ENCODE peak calls at places on chromosome 4, in ten cellular contexts. U, K, B, S, G, V, I, Z, J and T are unnamed samples.

GRCh38 chr4:75512336-75513211 is 1.6 kb downstream of the RCHY1 start:
- DNase-seq in U (no peak), K (peak), B (no peak), S (no peak), G (no peak), V (no peak), I (peak), Z (no peak), J (peak), T (no peak)

GRCh38 chr4:71864380-71864779 is 80.5 kb upstream of the GC start:
- DNase-seq in U (no peak), K (no peak), B (no peak), S (no peak), G (no peak), V (no peak), I (no peak), Z (no peak), J (no peak), T (no peak)

GRCh38 chr4:154465085-154465484 is 26.5 kb downstream of the DCHS2 start:
- DNase-seq in U (no peak), K (peak), B (no peak), S (no peak), G (no peak), V (no peak), I (peak), Z (no peak), J (peak), T (no peak)

GRCh38 chr4:172514011-172514410 is 654.6 kb upstream of the GALNT7 start:
- DNase-seq in U (no peak), K (no peak), B (no peak), S (no peak), G (no peak), V (no peak), I (no peak), Z (no peak), J (peak), T (no peak)

GRCh38 chr4:25817059-25817681 is 45.6 kb downstream of the SEL1L3 start:
- DNase-seq in U (no peak), K (peak), B (no peak), S (peak), G (no peak), V (no peak), I (peak), Z (no peak), J (peak), T (no peak)

GRCh38 chr4:56681158-56681848 is at the start of gene HOPX:
- DNase-seq in U (no peak), K (peak), B (no peak), S (peak), G (no peak), V (no peak), I (no peak), Z (no peak), J (peak), T (no peak)

GRCh38 chr4:174036111-174036510 is 247.4 kb downstream of the FBXO8 start:
- DNase-seq in U (no peak), K (no peak), B (no peak), S (no peak), G (no peak), V (no peak), I (no peak), Z (peak), J (no peak), T (no peak)

GRCh38 chr4:37847311-37847710 is 20.8 kb downstream of the PGM2 start:
- DNase-seq in U (no peak), K (no peak), B (no peak), S (no peak), G (no peak), V (no peak), I (no peak), Z (no peak), J (no peak), T (no peak)

GRCh38 chr4:14667624-14668295 is 334.5 kb upstream of the CPEB2 start:
- DNase-seq in U (no peak), K (peak), B (no peak), S (no peak), G (no peak), V (no peak), I (no peak), Z (no peak), J (peak), T (no peak)

GRCh38 chr4:128831526-128832252 is 22.2 kb downstream of the JADE1 start:
- DNase-seq in U (no peak), K (no peak), B (no peak), S (no peak), G (peak), V (no peak), I (peak), Z (no peak), J (no peak), T (no peak)

GRCh38 chr4:101418055-101418454 is 70.7 kb upstream of the PPP3CA start:
- DNase-seq in U (no peak), K (no peak), B (no peak), S (no peak), G (no peak), V (no peak), I (peak), Z (no peak), J (no peak), T (no peak)

GRCh38 chr4:182245041-182245440 is 1.8 kb downstream of the TENM3 start:
- DNase-seq in U (no peak), K (no peak), B (no peak), S (no peak), G (no peak), V (no peak), I (no peak), Z (no peak), J (no peak), T (no peak)

GRCh38 chr4:109303141-109303499 is 662 bp upstream of the COL25A1 start:
- DNase-seq in U (no peak), K (peak), B (no peak), S (no peak), G (no peak), V (no peak), I (no peak), Z (peak), J (no peak), T (no peak)

GRCh38 chr4:157128395-157128794 is 52.4 kb downstream of the GLRB start:
- DNase-seq in U (no peak), K (peak), B (no peak), S (no peak), G (no peak), V (no peak), I (peak), Z (peak), J (peak), T (no peak)

GRCh38 chr4:26609868-26610267 is 26.0 kb downstream of the TBC1D19 start:
- DNase-seq in U (no peak), K (no peak), B (no peak), S (no peak), G (no peak), V (no peak), I (no peak), Z (no peak), J (no peak), T (no peak)

GRCh38 chr4:109465065-109465464 is 31.4 kb downstream of the SEC24B start:
- DNase-seq in U (no peak), K (no peak), B (no peak), S (no peak), G (no peak), V (no peak), I (peak), Z (no peak), J (no peak), T (no peak)

GRCh38 chr4:107575243-107575642 is 144.8 kb downstream of the PAPSS1 start:
- DNase-seq in U (no peak), K (no peak), B (no peak), S (no peak), G (no peak), V (no peak), I (no peak), Z (no peak), J (no peak), T (no peak)

GRCh38 chr4:189128341-189128740 is 812.3 kb upstream of the FRG1 start:
- DNase-seq in U (no peak), K (peak), B (no peak), S (no peak), G (no peak), V (no peak), I (no peak), Z (no peak), J (no peak), T (no peak)

GRCh38 chr4:69754926-69755580 is 5.4 kb downstream of the SULT1B1 start:
- DNase-seq in U (no peak), K (no peak), B (no peak), S (no peak), G (no peak), V (no peak), I (no peak), Z (no peak), J (no peak), T (no peak)

GRCh38 chr4:78056265-78057129 is 626 bp upstream of the FRAS1 start:
- DNase-seq in U (peak), K (peak), B (peak), S (peak), G (peak), V (peak), I (peak), Z (peak), J (peak), T (no peak)

GRCh38 chr4:138592801-138593200 is 350.7 kb upstream of the SLC7A11 start:
- DNase-seq in U (no peak), K (no peak), B (no peak), S (no peak), G (no peak), V (no peak), I (no peak), Z (no peak), J (no peak), T (no peak)

GRCh38 chr4:123746981-123747380 is 350.4 kb downstream of the SPRY1 start:
- DNase-seq in U (no peak), K (no peak), B (no peak), S (no peak), G (peak), V (no peak), I (no peak), Z (no peak), J (no peak), T (no peak)

GRCh38 chr4:88628746-88629145 is 36.5 kb downstream of the HERC3 start:
- DNase-seq in U (no peak), K (no peak), B (no peak), S (no peak), G (no peak), V (no peak), I (no peak), Z (no peak), J (peak), T (no peak)

GRCh38 chr4:170423137-170423536 is 333.4 kb upstream of the AADAT start:
- DNase-seq in U (no peak), K (peak), B (no peak), S (no peak), G (no peak), V (no peak), I (peak), Z (peak), J (peak), T (no peak)

GRCh38 chr4:6621556-6621927 is 18.9 kb upstream of the MRFAP1 start:
- DNase-seq in U (no peak), K (no peak), B (no peak), S (no peak), G (no peak), V (no peak), I (no peak), Z (no peak), J (no peak), T (no peak)
- TF ChIP-seq CTCF in U (no peak), K (no peak), B (no peak), S (no peak), G (no peak), V (no peak), I (no peak), Z (no peak), J (no peak), T (no peak)

DNA sequence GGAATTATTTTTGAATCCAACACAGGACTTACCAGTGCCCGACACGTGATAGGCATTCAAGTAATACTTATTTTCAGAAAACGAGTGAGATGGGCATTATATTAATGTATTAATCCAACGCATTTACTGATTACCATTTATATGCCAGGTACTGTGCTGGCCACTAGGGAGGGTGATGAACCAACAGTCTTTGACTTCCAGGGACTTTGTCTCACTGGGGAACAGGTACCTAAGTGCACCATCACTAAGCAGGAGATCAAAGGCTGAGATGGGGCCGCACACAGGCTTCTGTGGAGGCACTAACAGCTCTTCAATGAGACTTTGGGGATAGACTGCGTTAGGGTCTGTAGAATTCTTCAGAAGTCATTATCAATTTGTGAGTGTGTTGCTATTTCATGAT is 5.7 kb upstream of the TADA2B start:
- DNase-seq in U (no peak), K (no peak), B (no peak), S (no peak), G (no peak), V (no peak), I (no peak), Z (no peak), J (no peak), T (no peak)
- TF ChIP-seq CTCF in U (no peak), K (peak), B (peak), S (no peak), G (peak), V (no peak), I (no peak), Z (no peak), J (no peak), T (no peak)

DNA sequence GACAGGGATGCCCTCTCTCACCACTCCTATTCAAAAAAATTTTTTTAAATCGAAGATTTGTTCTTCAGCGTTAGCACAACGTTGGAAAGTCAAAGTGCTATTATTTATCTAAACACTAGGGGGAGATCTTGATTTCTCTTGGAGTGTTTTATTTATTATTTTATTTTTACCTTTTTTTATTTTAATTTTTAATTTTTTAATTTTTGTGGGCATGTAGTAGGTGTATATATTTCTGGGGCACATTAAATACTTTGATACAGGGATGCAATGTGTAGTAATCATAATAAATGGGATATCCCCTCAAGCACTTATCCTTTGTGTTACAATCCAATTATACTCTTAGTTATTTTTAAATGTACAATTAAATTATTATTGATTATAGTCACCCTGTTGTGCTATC is 37.4 kb upstream of the SLC10A4 start:
- DNase-seq in U (peak), K (peak), B (no peak), S (no peak), G (no peak), V (no peak), I (peak), Z (no peak), J (peak), T (no peak)
- TF ChIP-seq CTCF in U (peak), K (peak), B (no peak), S (no peak), G (peak), V (peak), I (peak), Z (peak), J (peak), T (peak)

DNA sequence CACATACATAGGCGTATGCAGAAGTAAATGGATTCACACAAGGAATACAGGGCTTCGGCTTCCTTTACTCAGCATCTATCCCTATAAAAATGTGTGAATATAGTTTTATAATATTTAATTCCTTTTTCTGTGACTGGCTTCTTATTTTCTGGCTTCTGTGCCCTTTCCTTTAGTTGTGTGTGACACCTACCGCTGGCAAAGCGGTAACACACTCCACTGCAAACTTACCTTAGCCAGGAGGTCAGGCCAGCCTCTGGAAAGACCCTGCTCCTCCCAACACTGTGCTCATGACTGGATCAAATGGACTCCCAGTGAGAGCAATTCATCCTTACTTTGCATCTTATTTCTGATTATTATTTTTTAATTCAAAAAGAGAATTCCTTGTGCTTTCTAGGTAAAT is 244.2 kb downstream of the ANK2 start:
- DNase-seq in U (no peak), K (no peak), B (no peak), S (no peak), G (no peak), V (no peak), I (peak), Z (no peak), J (no peak), T (no peak)
- TF ChIP-seq CTCF in U (no peak), K (no peak), B (peak), S (no peak), G (peak), V (no peak), I (peak), Z (peak), J (no peak), T (no peak)

GRCh38 chr4:98474408-98474844 is 184.0 kb downstream of the TSPAN5 start:
- DNase-seq in U (no peak), K (peak), B (no peak), S (peak), G (no peak), V (no peak), I (peak), Z (peak), J (peak), T (no peak)

GRCh38 chr4:98481167-98481566 is 177.2 kb downstream of the TSPAN5 start:
- DNase-seq in U (no peak), K (no peak), B (no peak), S (peak), G (no peak), V (no peak), I (no peak), Z (no peak), J (no peak), T (no peak)

GRCh38 chr4:98473046-98473445 is 185.4 kb downstream of the TSPAN5 start:
- DNase-seq in U (no peak), K (peak), B (no peak), S (no peak), G (no peak), V (no peak), I (peak), Z (no peak), J (no peak), T (no peak)

GRCh38 chr4:98480535-98480934 is 177.9 kb downstream of the TSPAN5 start:
- DNase-seq in U (no peak), K (no peak), B (no peak), S (no peak), G (no peak), V (no peak), I (no peak), Z (no peak), J (peak), T (no peak)

GRCh38 chr4:98476891-98477290 is 181.5 kb downstream of the TSPAN5 start:
- DNase-seq in U (no peak), K (no peak), B (no peak), S (no peak), G (no peak), V (no peak), I (no peak), Z (no peak), J (no peak), T (no peak)
- TF ChIP-seq CTCF in U (no peak), K (no peak), B (no peak), S (no peak), G (no peak), V (no peak), I (no peak), Z (no peak), J (no peak), T (no peak)

GRCh38 chr4:82899339-82899738 is 1.2 kb upstream of the THAP9 start:
- DNase-seq in U (no peak), K (peak), B (no peak), S (no peak), G (no peak), V (no peak), I (no peak), Z (no peak), J (no peak), T (no peak)

GRCh38 chr4:82903737-82904136 is 3.2 kb downstream of the THAP9 start:
- DNase-seq in U (no peak), K (no peak), B (no peak), S (no peak), G (no peak), V (no peak), I (no peak), Z (no peak), J (no peak), T (no peak)

GRCh38 chr4:82900016-82900334 is 560 bp upstream of the THAP9 start:
- DNase-seq in U (peak), K (peak), B (no peak), S (no peak), G (no peak), V (no peak), I (no peak), Z (no peak), J (no peak), T (no peak)

GRCh38 chr4:82900335-82901128 is at the start of gene THAP9:
- DNase-seq in U (peak), K (peak), B (peak), S (peak), G (peak), V (peak), I (peak), Z (peak), J (peak), T (peak)

DNA sequence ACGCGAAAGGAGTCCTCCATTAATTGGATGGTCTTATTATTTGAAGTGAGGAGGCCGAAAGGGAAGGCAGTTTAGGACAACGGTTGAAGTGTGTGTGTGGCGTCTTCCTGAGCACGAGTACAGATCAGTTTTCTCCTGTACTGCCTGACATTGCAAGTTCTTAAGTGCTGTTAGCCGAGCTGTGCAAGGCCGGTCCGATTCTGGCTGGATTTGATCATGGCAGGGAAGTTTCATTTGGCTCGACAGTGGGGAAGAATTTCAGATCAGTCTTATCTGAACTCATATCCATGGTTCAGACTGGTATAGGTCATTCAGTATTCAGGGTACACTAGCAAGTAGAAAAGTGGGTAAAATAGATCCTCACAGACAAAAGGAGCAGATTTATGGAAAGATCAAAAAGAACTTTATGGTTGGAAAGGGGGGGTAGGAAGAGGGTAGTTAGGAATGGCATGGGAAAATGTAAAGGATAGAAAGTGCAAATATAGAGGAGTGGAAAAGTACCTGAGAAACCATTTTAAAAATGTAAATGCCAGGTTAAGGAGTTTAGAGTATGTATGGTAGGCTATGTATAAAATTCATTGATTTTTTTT is 689 bp downstream of the THAP9 start:
- DNase-seq in U (no peak), K (peak), B (no peak), S (no peak), G (no peak), V (no peak), I (no peak), Z (no peak), J (no peak), T (no peak)
- TF ChIP-seq CTCF in U (no peak), K (no peak), B (no peak), S (no peak), G (no peak), V (no peak), I (no peak), Z (no peak), J (no peak), T (no peak)

GRCh38 chr4:79241846-79242245 is 84.0 kb downstream of the NAA11 start:
- DNase-seq in U (no peak), K (peak), B (no peak), S (no peak), G (no peak), V (no peak), I (peak), Z (no peak), J (peak), T (no peak)
- TF ChIP-seq CTCF in U (no peak), K (no peak), B (no peak), S (no peak), G (peak), V (no peak), I (peak), Z (no peak), J (peak), T (no peak)

DNA sequence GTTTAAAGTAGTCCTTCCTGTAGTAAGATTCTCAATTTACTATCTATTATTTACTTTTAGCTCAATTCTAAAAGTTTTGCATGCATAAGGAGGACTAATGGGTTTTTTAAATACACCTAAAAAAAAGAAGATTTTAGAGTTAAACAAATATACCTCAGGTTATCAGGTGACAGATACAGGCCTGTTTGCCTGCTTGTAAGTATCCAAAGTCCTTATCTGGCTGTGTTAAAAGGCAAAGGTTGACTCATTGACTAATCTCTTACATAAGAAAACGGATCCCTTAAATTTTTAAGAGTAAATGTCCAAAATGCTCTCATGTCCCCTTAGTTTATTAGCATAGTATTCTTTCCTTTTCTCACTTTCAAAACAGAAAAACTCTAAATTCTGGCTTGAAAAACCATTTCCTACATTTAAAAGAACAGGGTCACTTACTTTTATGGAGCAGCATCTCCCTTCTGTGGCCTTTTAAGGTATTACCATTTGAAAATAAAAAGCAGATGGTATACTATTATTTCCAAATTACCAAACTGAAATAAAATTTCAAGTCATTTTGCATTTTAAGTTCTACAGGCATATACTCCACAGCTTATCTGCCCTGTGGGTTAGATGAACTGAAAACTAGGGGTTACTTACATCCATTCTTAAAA is 4.5 kb downstream of the CBR4 start:
- DNase-seq in U (no peak), K (no peak), B (no peak), S (no peak), G (no peak), V (no peak), I (peak), Z (no peak), J (no peak), T (no peak)
- TF ChIP-seq CTCF in U (peak), K (no peak), B (no peak), S (no peak), G (peak), V (peak), I (peak), Z (peak), J (peak), T (peak)